ENCODE peak calls at places on chromosomes 11 and 22, in five cellular contexts. S, F, M, X and H are unnamed samples.

GRCh38 chr22:24086310-24086709 is 75.2 kb downstream of the CABIN1 start:
- DNase-seq in S (peak), F (no peak), M (no peak), X (no peak), H (no peak)

GRCh38 chr11:11491589-11491988 is 130.2 kb downstream of the GALNT18 start:
- DNase-seq in S (no peak), F (no peak), M (no peak), X (no peak), H (no peak)

GRCh38 chr22:31238057-31238456 is 26.0 kb downstream of the LIMK2 start:
- DNase-seq in S (no peak), F (no peak), M (no peak), X (no peak), H (no peak)

GRCh38 chr11:63818609-63819008 is 5.4 kb downstream of the SPINDOC start:
- DNase-seq in S (no peak), F (no peak), M (no peak), X (no peak), H (no peak)

GRCh38 chr11:120217941-120218694 is 7.3 kb downstream of the OAF start:
- DNase-seq in S (no peak), F (no peak), M (no peak), X (no peak), H (no peak)

GRCh38 chr11:67303989-67304411 is 670 bp downstream of the SSH3 start:
- DNase-seq in S (peak), F (peak), M (no peak), X (no peak), H (no peak)

GRCh38 chr11:16809901-16810668 is 71.6 kb downstream of the C11orf58 start:
- DNase-seq in S (peak), F (peak), M (peak), X (peak), H (no peak)

GRCh38 chr11:65882191-65883057 is 2.8 kb downstream of the CTSW start:
- DNase-seq in S (peak), F (no peak), M (no peak), X (no peak), H (no peak)

GRCh38 chr11:44065161-44065571 is 904 bp upstream of the ACCS start:
- DNase-seq in S (no peak), F (no peak), M (no peak), X (no peak), H (no peak)

GRCh38 chr22:21984793-21985192 is 2.2 kb upstream of the TOP3B start:
- DNase-seq in S (peak), F (no peak), M (peak), X (peak), H (no peak)

GRCh38 chr22:21980547-21980946 is 2.0 kb downstream of the TOP3B start:
- DNase-seq in S (peak), F (no peak), M (no peak), X (no peak), H (no peak)

GRCh38 chr22:21985214-21985613 is 2.6 kb upstream of the TOP3B start:
- DNase-seq in S (peak), F (no peak), M (no peak), X (no peak), H (no peak)

GRCh38 chr22:21981874-21982273 is 713 bp downstream of the TOP3B start:
- DNase-seq in S (no peak), F (no peak), M (peak), X (no peak), H (no peak)

DNA sequence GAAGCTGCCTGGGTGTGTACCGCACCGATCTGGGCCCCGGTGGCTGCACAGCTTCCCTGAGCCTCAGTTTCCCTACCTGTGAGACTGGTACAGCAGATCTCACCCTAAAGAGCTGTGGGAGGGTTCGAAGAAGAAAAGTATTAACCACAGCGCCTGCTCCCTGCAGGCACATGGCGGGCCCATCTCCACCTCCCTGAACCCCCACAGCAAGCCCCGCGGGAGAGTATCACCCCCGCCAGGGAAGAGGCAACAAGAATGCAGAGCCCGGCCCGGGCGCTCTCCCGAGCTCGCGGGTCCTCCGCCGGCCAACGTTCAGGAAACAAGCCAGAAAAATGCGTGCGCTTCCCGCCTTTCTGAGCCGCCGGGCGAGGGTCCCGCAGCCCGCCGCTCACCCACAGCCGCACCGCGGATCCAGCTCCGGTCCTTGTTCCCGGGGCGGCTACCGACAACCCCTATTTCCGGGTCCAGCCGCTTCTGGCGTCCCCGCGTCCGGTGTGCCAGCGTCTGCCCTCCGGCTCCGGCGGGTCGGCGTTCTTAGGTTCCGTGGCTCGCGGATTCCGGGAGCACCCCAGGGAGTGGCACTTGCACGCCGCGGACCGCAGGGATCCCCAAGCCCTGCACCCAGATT is at the start of gene TOP3B:
- DNase-seq in S (peak), F (peak), M (peak), X (peak), H (peak)
- TF ChIP-seq CTCF in S (no peak), F (no peak), M (no peak), X (no peak), H (no peak)

GRCh38 chr11:22778642-22779041 is 51.0 kb downstream of the SVIP start:
- DNase-seq in S (no peak), F (no peak), M (peak), X (no peak), H (no peak)
- TF ChIP-seq CTCF in S (no peak), F (no peak), M (no peak), X (no peak), H (peak)

DNA sequence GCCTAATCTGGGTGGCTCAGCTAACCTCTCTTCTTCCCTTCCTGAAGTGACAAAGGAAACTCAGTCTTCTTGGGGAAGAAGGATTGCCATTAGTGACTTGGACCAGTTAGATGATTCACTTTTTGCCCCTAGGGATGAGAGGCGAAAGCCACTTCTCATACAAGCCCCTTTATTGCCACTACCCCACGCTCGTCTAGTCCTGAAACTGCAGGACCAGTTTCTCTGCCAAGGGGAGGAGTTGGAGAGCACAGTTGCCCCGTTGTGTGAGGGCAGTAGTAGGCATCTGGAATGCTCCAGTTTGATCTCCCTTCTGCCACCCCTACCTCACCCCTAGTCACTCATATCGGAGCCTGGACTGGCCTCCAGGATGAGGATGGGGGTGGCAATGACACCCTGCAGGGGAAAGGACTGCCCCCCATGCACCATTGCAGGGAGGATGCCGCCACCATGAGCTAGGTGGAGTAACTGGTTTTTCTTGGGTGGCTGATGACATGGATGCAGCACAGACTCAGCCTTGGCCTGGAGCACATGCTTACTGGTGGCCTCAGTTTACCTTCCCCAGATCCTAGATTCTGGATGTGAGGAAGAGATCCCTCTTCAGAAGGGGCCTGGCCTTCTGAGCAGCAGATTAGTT is 14.2 kb upstream of the UVRAG start:
- DNase-seq in S (no peak), F (no peak), M (no peak), X (no peak), H (no peak)
- TF ChIP-seq CTCF in S (no peak), F (no peak), M (no peak), X (no peak), H (no peak)

GRCh38 chr11:108472681-108473080 is 5.4 kb upstream of the C11orf65 start:
- DNase-seq in S (no peak), F (no peak), M (no peak), X (no peak), H (no peak)
- TF ChIP-seq CTCF in S (no peak), F (no peak), M (no peak), X (no peak), H (no peak)

DNA sequence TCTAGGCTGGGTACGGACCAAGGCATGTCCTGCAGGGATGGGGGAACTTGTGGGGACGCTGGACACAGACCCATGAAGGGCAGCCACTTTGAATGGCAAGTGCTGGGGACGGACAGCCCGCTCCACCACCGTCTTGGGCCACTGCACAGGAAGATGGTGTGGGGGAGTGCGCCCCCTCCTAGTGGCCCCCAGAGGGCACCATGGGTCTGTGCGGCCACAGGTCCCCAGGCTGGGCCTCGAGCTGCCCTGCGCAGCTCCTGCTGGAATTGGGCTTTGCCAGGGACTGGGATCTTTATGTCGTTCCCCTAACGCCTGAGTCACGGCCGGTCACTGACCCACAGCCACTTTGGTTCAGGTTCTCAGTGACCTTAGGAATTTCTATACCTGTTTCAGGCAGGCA is 44.4 kb downstream of the NAT10 start:
- DNase-seq in S (no peak), F (no peak), M (peak), X (peak), H (no peak)
- TF ChIP-seq CTCF in S (no peak), F (peak), M (peak), X (peak), H (peak)